ENCODE peak calls at places on chromosome 19, in six cellular contexts. X, Y, R, H, K and L are unnamed samples.

GRCh38 chr19:51777570-51778460 is 16.8 kb downstream of the FPR2 start:
- DNase-seq in H (peak), R (peak), K (peak), X (peak), Y (peak), L (no peak)

GRCh38 chr19:56751078-56751489 is 79.5 kb upstream of the ZNF835 start:
- DNase-seq in K (no peak), Y (no peak), H (peak), X (no peak), R (no peak), L (no peak)

GRCh38 chr19:11324079-11324661 is 15.3 kb downstream of the RAB3D start:
- DNase-seq in H (peak), X (peak), K (no peak), Y (peak), R (peak), L (peak)

GRCh38 chr19:55563261-55563690 is 17.4 kb downstream of the ZNF579 start:
- DNase-seq in K (no peak), R (peak), X (no peak), H (no peak), Y (peak), L (no peak)

GRCh38 chr19:49224856-49225255 is 67.3 kb downstream of the TRPM4 start:
- DNase-seq in H (no peak), R (peak), X (peak), K (peak), Y (no peak), L (no peak)

GRCh38 chr19:9909251-9909650 is 27.1 kb downstream of the OLFM2 start:
- DNase-seq in Y (no peak), R (no peak), H (no peak), K (no peak), X (no peak), L (no peak)

GRCh38 chr19:13428352-13428751 is 77.9 kb downstream of the CACNA1A start:
- DNase-seq in H (no peak), R (no peak), X (peak), Y (no peak), K (no peak), L (no peak)

GRCh38 chr19:44904426-44904994 is 1.1 kb upstream of the APOE start:
- DNase-seq in Y (no peak), R (no peak), X (peak), H (no peak), K (no peak), L (no peak)

GRCh38 chr19:44737238-44738160 is 11.0 kb upstream of the BCL3 start:
- DNase-seq in Y (no peak), H (peak), K (peak), X (no peak), R (no peak), L (no peak)

GRCh38 chr19:41323430-41324125 is 13.6 kb downstream of the CCDC97 start:
- DNase-seq in R (peak), Y (peak), X (peak), K (peak), H (peak), L (no peak)

GRCh38 chr19:990119-990571 is 6.0 kb downstream of the WDR18 start:
- DNase-seq in X (no peak), R (no peak), Y (no peak), H (no peak), K (no peak), L (no peak)
- H3K4me3 ChIP-seq in X (no peak), R (no peak), Y (no peak), H (no peak), K (no peak), L (no peak)

GRCh38 chr19:46759817-46760333 is 13.6 kb upstream of the STRN4 start:
- DNase-seq in X (no peak), R (no peak), H (peak), Y (no peak), K (no peak), L (no peak)

GRCh38 chr19:46764817-46765291 is 18.6 kb upstream of the STRN4 start:
- DNase-seq in H (no peak), Y (no peak), X (peak), K (no peak), R (no peak), L (no peak)

GRCh38 chr19:46760363-46760762 is 14.1 kb upstream of the STRN4 start:
- DNase-seq in X (no peak), H (no peak), R (no peak), K (no peak), Y (no peak), L (no peak)

GRCh38 chr19:46761418-46761831 is 15.2 kb upstream of the STRN4 start:
- DNase-seq in H (no peak), K (no peak), Y (no peak), X (no peak), R (no peak), L (no peak)

GRCh38 chr19:46762245-46762890 is 16.1 kb upstream of the STRN4 start:
- DNase-seq in X (no peak), K (no peak), Y (no peak), H (no peak), R (no peak), L (no peak)
- TF ChIP-seq CTCF in X (no peak), K (no peak), Y (no peak), H (no peak), R (no peak), L (no peak)

DNA sequence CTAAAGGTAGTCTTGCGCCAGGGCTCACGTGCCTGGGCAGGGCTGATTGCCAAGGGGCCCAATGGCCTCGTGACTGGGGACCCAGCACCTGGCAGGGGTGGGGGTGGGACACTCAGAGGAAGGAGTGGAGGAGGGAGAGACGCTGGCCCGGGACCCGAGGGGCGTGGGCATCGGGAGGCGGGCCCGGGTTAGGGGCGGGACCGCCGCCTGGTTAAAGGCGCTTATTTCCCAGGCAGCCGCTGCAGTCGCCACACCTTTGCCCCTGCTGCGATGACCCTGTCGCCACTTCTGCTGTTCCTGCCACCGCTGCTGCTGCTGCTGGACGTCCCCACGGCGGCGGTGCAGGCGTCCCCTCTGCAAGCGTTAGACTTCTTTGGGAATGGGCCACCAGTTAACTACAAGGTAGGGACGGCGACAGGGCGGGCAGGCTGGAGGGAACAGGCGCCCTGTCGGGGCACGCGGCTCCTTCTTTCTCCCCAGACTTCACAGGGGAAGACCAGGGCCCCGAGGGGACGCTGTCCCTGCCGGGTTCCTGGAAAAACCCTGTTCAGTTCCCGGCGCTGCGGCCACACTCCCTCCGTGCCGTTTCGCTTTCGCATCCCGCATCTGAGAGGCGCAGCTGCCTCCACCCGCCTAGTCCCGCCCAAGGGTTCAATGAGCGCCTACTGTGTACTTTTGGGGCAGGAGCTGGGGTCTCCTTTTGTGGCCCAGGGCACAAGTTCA is at the start of gene IFI30:
- DNase-seq in X (peak), K (peak), Y (no peak), H (peak), R (peak), L (peak)
- TF ChIP-seq POLR2A in X (no peak), K (peak), Y (peak), H (no peak), R (peak), L (peak)

GRCh38 chr19:17232258-17232657 is 6.2 kb downstream of the OCEL1 start:
- DNase-seq in X (no peak), K (no peak), Y (no peak), R (no peak), H (no peak), L (no peak)
- H3K4me3 ChIP-seq in X (no peak), K (no peak), Y (no peak), R (no peak), H (no peak), L (no peak)

DNA sequence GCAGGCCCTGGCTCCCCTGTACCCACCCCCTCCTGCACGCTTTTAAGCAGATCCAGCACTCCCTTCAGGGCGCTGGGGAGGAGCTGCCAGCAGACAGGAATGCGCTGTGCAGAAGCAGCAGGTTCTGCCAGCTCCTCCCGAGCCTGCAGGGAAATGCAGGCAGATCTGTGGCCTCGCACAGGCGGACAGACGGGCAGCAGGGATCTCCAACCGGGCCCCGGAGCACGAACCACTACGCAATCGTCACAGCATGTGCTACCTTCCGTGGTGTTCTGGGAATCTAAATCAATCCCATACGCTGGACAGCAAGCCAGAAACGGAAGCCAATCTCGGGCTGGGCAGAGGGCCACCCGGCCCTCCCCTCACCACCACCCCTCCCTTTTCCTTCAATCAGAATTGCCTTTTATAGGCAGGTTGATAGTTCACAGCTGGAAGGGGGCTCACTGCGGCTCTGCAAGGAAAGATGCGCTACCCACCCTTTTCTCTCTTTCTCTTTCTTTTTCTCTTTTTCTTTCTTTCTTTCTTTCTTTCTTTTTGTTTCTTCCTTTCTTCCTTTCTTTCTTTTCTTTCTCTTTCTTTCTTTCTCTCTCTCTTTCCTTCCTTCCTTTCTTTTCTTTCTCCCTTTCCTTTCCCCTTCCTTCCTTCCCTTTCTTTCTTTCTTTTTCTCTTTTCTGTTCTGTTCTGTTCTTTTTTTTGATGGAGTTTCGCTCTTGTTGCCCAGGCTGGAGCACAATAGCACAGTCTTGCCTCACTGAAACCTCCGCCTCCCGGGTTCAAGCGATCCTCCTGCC is 99.9 kb downstream of the GNG7 start:
- DNase-seq in R (peak), H (peak), X (no peak), Y (peak), K (no peak), L (no peak)
- TF ChIP-seq CTCF in R (no peak), H (no peak), X (no peak), Y (no peak), K (no peak), L (no peak)

DNA sequence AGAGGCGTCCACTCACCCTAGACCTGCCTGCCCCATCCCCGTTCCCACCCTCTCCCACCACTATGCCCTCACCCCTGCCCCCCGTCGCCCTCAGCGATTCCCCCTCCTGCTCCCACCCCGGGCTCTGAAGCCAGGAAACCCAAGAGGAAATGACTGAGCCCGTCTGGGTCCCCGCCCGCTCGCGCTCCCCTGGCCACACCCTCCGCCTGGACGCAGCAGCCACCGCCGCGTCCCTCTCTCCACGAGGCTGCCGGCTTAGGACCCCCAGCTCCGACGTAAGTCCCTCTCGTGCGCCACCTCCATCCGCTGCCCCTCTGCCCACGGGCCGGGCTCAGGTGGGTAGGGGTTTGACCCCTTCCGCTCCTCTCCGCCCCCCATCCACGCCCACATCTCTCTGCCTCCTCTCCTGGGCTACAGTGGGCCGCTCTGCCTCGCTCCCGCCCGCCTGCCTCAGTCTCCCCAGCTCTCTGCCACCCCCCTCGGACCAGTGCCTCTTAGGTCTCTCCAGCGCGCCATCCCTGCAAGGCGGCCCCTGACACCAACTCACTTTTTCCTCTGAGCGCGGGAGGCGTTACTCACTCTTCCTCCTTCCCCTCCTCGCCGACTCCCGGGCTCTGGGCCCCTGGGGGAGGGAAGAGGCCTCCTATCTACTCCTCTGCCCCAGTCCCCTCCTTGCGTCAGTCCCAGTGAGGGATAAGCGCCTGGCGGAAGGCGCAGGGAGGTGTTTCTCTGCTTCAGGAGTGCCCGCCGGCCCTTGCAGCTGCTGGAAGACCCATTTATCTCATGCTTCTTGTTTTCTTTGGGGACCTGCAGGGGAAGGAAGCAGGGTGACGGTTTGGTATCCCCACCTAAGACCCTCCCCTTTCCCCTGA is at the start of gene FXYD5:
- DNase-seq in R (peak), K (peak), H (peak), X (peak), Y (no peak), L (no peak)
- TF ChIP-seq POLR2A in R (peak), K (peak), H (no peak), X (peak), Y (peak), L (no peak)